ENCODE peak calls at places on chromosomes 4 and X, in seven cellular contexts. One of them, this sample, is unnamed.

GRCh38 chrX:19990225-19990518 is 689 bp downstream of the BCLAF3 start:
- DNase-seq in brain microvascular endothelial cell: no peak
- DNase-seq in cardiac muscle cell: no peak
- DNase-seq in fibroblast of the aortic adventitia: no peak
- DNase-seq in CD8-positive, alpha-beta T cell: peak; percentile 44
- DNase-seq in transverse colon: no peak
- DNase-seq in cardiac fibroblast: no peak
- DNase-seq in this sample: no peak

GRCh38 chr4:55169352-55169959 is 44.1 kb upstream of the KDR start:
- DNase-seq in CD8-positive, alpha-beta T cell: no peak
- DNase-seq in cardiac muscle cell: no peak
- DNase-seq in brain microvascular endothelial cell: peak; percentile 81
- DNase-seq in transverse colon: no peak
- DNase-seq in cardiac fibroblast: peak; percentile 18
- DNase-seq in fibroblast of the aortic adventitia: no peak
- DNase-seq in this sample: no peak

GRCh38 chrX:46713672-46714487 is 45.0 kb downstream of the SLC9A7 start:
- DNase-seq in fibroblast of the aortic adventitia: peak; percentile 54
- DNase-seq in cardiac muscle cell: no peak
- DNase-seq in CD8-positive, alpha-beta T cell: no peak
- DNase-seq in transverse colon: no peak
- DNase-seq in brain microvascular endothelial cell: no peak
- DNase-seq in cardiac fibroblast: peak; percentile 43
- DNase-seq in this sample: no peak

GRCh38 chrX:100931218-100931924 is 2.7 kb upstream of the XKRX start:
- DNase-seq in fibroblast of the aortic adventitia: no peak
- DNase-seq in cardiac muscle cell: no peak
- DNase-seq in cardiac fibroblast: no peak
- DNase-seq in transverse colon: no peak
- DNase-seq in CD8-positive, alpha-beta T cell: no peak
- DNase-seq in brain microvascular endothelial cell: no peak
- DNase-seq in this sample: no peak

GRCh38 chrX:17441965-17442364 is 67.0 kb downstream of the NHS start:
- DNase-seq in CD8-positive, alpha-beta T cell: no peak
- DNase-seq in cardiac fibroblast: no peak
- DNase-seq in fibroblast of the aortic adventitia: peak; percentile 50
- DNase-seq in transverse colon: no peak
- DNase-seq in cardiac muscle cell: no peak
- DNase-seq in brain microvascular endothelial cell: peak; percentile 6
- DNase-seq in this sample: no peak

GRCh38 chrX:65601530-65602281 is 65.7 kb upstream of the MSN start:
- DNase-seq in cardiac muscle cell: no peak
- DNase-seq in fibroblast of the aortic adventitia: peak; percentile 92
- DNase-seq in transverse colon: peak; percentile 73
- DNase-seq in CD8-positive, alpha-beta T cell: peak; percentile 66
- DNase-seq in cardiac fibroblast: peak; percentile 94
- DNase-seq in brain microvascular endothelial cell: peak; percentile 87
- DNase-seq in this sample: no peak

GRCh38 chr4:26300314-26301307 is 20.2 kb upstream of the RBPJ start:
- DNase-seq in CD8-positive, alpha-beta T cell: no peak
- DNase-seq in transverse colon: no peak
- DNase-seq in brain microvascular endothelial cell: no peak
- DNase-seq in cardiac fibroblast: no peak
- DNase-seq in fibroblast of the aortic adventitia: peak; percentile 57
- DNase-seq in cardiac muscle cell: no peak
- DNase-seq in this sample: no peak

GRCh38 chrX:71282514-71283408 is 674 bp upstream of the NONO start:
- DNase-seq in brain microvascular endothelial cell: peak; percentile 56
- DNase-seq in cardiac fibroblast: peak; percentile 51
- DNase-seq in cardiac muscle cell: no peak
- DNase-seq in CD8-positive, alpha-beta T cell: peak; percentile 67
- DNase-seq in fibroblast of the aortic adventitia: no peak
- DNase-seq in transverse colon: no peak
- DNase-seq in this sample: no peak

GRCh38 chr4:85370400-85371032 is 104.4 kb upstream of the ARHGAP24 start:
- DNase-seq in cardiac muscle cell: peak; percentile 56
- DNase-seq in brain microvascular endothelial cell: peak; percentile 53
- DNase-seq in CD8-positive, alpha-beta T cell: no peak
- DNase-seq in fibroblast of the aortic adventitia: peak; percentile 51
- DNase-seq in cardiac fibroblast: peak; percentile 58
- DNase-seq in transverse colon: peak; percentile 24
- DNase-seq in this sample: peak; percentile 69

GRCh38 chr4:161926033-161926828 is 237.6 kb downstream of the FSTL5 start:
- DNase-seq in brain microvascular endothelial cell: no peak
- DNase-seq in cardiac fibroblast: no peak
- DNase-seq in cardiac muscle cell: no peak
- DNase-seq in fibroblast of the aortic adventitia: no peak
- DNase-seq in CD8-positive, alpha-beta T cell: no peak
- DNase-seq in transverse colon: no peak
- DNase-seq in this sample: no peak

GRCh38 chr4:52343595-52343994 is 292.5 kb downstream of the SPATA18 start:
- DNase-seq in cardiac fibroblast: no peak
- DNase-seq in brain microvascular endothelial cell: no peak
- DNase-seq in CD8-positive, alpha-beta T cell: no peak
- DNase-seq in cardiac muscle cell: no peak
- DNase-seq in transverse colon: no peak
- DNase-seq in fibroblast of the aortic adventitia: no peak
- DNase-seq in this sample: no peak

GRCh38 chr4:177005801-177006230 is 213.1 kb upstream of the VEGFC start:
- DNase-seq in transverse colon: no peak
- DNase-seq in fibroblast of the aortic adventitia: peak; percentile 85
- DNase-seq in brain microvascular endothelial cell: peak; percentile 57
- DNase-seq in cardiac muscle cell: no peak
- DNase-seq in CD8-positive, alpha-beta T cell: no peak
- DNase-seq in cardiac fibroblast: peak; percentile 73
- DNase-seq in this sample: no peak

GRCh38 chr4:109728385-109728784 is 1.5 kb downstream of the PLA2G12A start:
- DNase-seq in transverse colon: no peak
- DNase-seq in cardiac fibroblast: no peak
- DNase-seq in cardiac muscle cell: no peak
- DNase-seq in CD8-positive, alpha-beta T cell: no peak
- DNase-seq in fibroblast of the aortic adventitia: no peak
- DNase-seq in brain microvascular endothelial cell: no peak
- DNase-seq in this sample: no peak

GRCh38 chrX:104568304-104568915 is 2.4 kb downstream of the IL1RAPL2 start:
- DNase-seq in cardiac fibroblast: no peak
- DNase-seq in transverse colon: no peak
- DNase-seq in CD8-positive, alpha-beta T cell: no peak
- DNase-seq in fibroblast of the aortic adventitia: no peak
- DNase-seq in brain microvascular endothelial cell: no peak
- DNase-seq in cardiac muscle cell: peak; percentile 10
- DNase-seq in this sample: no peak

GRCh38 chr4:133711817-133712216 is 489.8 kb downstream of the PABPC4L start:
- DNase-seq in CD8-positive, alpha-beta T cell: no peak
- DNase-seq in transverse colon: no peak
- DNase-seq in cardiac muscle cell: no peak
- DNase-seq in brain microvascular endothelial cell: peak; percentile 2
- DNase-seq in cardiac fibroblast: peak; percentile 60
- DNase-seq in fibroblast of the aortic adventitia: peak; percentile 57
- DNase-seq in this sample: no peak

GRCh38 chrX:20545538-20545937 is 278.8 kb upstream of the RPS6KA3 start:
- DNase-seq in transverse colon: no peak
- DNase-seq in cardiac muscle cell: no peak
- DNase-seq in CD8-positive, alpha-beta T cell: no peak
- DNase-seq in brain microvascular endothelial cell: peak; percentile 62
- DNase-seq in fibroblast of the aortic adventitia: peak; percentile 16
- DNase-seq in cardiac fibroblast: no peak
- DNase-seq in this sample: no peak

GRCh38 chr4:105951198-105951597 is 55.9 kb downstream of the NPNT start:
- DNase-seq in brain microvascular endothelial cell: peak; percentile 48
- DNase-seq in fibroblast of the aortic adventitia: peak; percentile 68
- DNase-seq in cardiac fibroblast: peak; percentile 54
- DNase-seq in cardiac muscle cell: no peak
- DNase-seq in CD8-positive, alpha-beta T cell: no peak
- DNase-seq in transverse colon: no peak
- DNase-seq in this sample: no peak

GRCh38 chr4:110335399-110335798 is 137.0 kb upstream of the ELOVL6 start:
- DNase-seq in transverse colon: no peak
- DNase-seq in fibroblast of the aortic adventitia: no peak
- DNase-seq in cardiac muscle cell: no peak
- DNase-seq in CD8-positive, alpha-beta T cell: no peak
- DNase-seq in brain microvascular endothelial cell: no peak
- DNase-seq in cardiac fibroblast: no peak
- DNase-seq in this sample: no peak

GRCh38 chr4:123415977-123416376 is 19.4 kb downstream of the SPRY1 start:
- DNase-seq in brain microvascular endothelial cell: peak; percentile 48
- DNase-seq in cardiac muscle cell: no peak
- DNase-seq in transverse colon: no peak
- DNase-seq in CD8-positive, alpha-beta T cell: peak; percentile 58
- DNase-seq in cardiac fibroblast: peak; percentile 70
- DNase-seq in fibroblast of the aortic adventitia: peak; percentile 65
- DNase-seq in this sample: no peak

GRCh38 chr4:140047017-140047640 is 106.9 kb downstream of the MAML3 start:
- DNase-seq in cardiac muscle cell: no peak
- DNase-seq in cardiac fibroblast: peak; percentile 66
- DNase-seq in brain microvascular endothelial cell: no peak
- DNase-seq in fibroblast of the aortic adventitia: peak; percentile 70
- DNase-seq in CD8-positive, alpha-beta T cell: no peak
- DNase-seq in transverse colon: no peak
- DNase-seq in this sample: no peak

GRCh38 chr4:10673817-10674369 is 10.7 kb downstream of the CLNK start:
- DNase-seq in transverse colon: no peak
- DNase-seq in cardiac muscle cell: no peak
- DNase-seq in CD8-positive, alpha-beta T cell: no peak
- DNase-seq in cardiac fibroblast: no peak
- DNase-seq in brain microvascular endothelial cell: no peak
- DNase-seq in fibroblast of the aortic adventitia: no peak
- DNase-seq in this sample: no peak
- H3K4me3 ChIP-seq in transverse colon: no peak overlapping the region
- H3K4me3 ChIP-seq in cardiac muscle cell: no peak overlapping the region
- H3K4me3 ChIP-seq in CD8-positive, alpha-beta T cell: no peak overlapping the region
- H3K4me3 ChIP-seq in cardiac fibroblast: no peak overlapping the region
- H3K4me3 ChIP-seq in brain microvascular endothelial cell: no peak overlapping the region
- H3K4me3 ChIP-seq in fibroblast of the aortic adventitia: no peak overlapping the region
- H3K4me3 ChIP-seq in this sample: no peak overlapping the region

GRCh38 chr4:23298371-23298770 is 591.5 kb downstream of the PPARGC1A start:
- DNase-seq in cardiac fibroblast: no peak
- DNase-seq in transverse colon: no peak
- DNase-seq in cardiac muscle cell: no peak
- DNase-seq in fibroblast of the aortic adventitia: no peak
- DNase-seq in CD8-positive, alpha-beta T cell: no peak
- DNase-seq in brain microvascular endothelial cell: no peak
- DNase-seq in this sample: no peak

DNA sequence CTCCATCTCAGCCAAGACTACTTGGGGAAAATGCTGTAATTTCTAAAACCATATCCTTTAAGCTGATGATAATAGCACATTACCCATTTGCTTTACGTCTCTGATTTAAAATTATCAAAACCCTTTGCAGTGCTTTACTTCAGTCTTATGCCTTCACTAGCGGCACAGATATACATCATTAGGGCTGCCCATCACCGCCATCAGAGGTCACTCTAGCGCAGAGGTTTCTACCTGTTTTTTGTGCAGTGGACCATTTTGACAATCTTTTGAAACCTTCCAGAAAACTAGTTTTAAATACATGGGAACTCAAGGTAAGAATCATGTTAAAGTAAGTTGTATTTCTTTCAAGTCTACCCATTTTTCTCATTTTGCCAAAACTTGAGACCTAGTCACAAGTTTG is 592.5 kb downstream of the PPARGC1A start:
- DNase-seq in brain microvascular endothelial cell: no peak
- DNase-seq in fibroblast of the aortic adventitia: no peak
- DNase-seq in CD8-positive, alpha-beta T cell: no peak
- DNase-seq in cardiac fibroblast: no peak
- DNase-seq in transverse colon: no peak
- DNase-seq in cardiac muscle cell: no peak
- DNase-seq in this sample: no peak
- TF ChIP-seq CTCF in brain microvascular endothelial cell: no peak
- TF ChIP-seq CTCF in fibroblast of the aortic adventitia: no peak
- TF ChIP-seq CTCF in CD8-positive, alpha-beta T cell: no peak
- TF ChIP-seq CTCF in cardiac fibroblast: no peak
- TF ChIP-seq CTCF in transverse colon: no peak
- TF ChIP-seq CTCF in cardiac muscle cell: no peak
- TF ChIP-seq CTCF in this sample: no peak

GRCh38 chr4:92450694-92451093 is 146.9 kb downstream of the GRID2 start:
- DNase-seq in fibroblast of the aortic adventitia: no peak
- DNase-seq in cardiac fibroblast: no peak
- DNase-seq in cardiac muscle cell: no peak
- DNase-seq in transverse colon: no peak
- DNase-seq in CD8-positive, alpha-beta T cell: no peak
- DNase-seq in brain microvascular endothelial cell: no peak
- DNase-seq in this sample: no peak

GRCh38 chr4:92455956-92456355 is 152.2 kb downstream of the GRID2 start:
- DNase-seq in cardiac fibroblast: no peak
- DNase-seq in CD8-positive, alpha-beta T cell: no peak
- DNase-seq in transverse colon: no peak
- DNase-seq in cardiac muscle cell: no peak
- DNase-seq in fibroblast of the aortic adventitia: no peak
- DNase-seq in brain microvascular endothelial cell: no peak
- DNase-seq in this sample: no peak

GRCh38 chr4:92451792-92452191 is 148.0 kb downstream of the GRID2 start:
- DNase-seq in CD8-positive, alpha-beta T cell: no peak
- DNase-seq in cardiac fibroblast: no peak
- DNase-seq in transverse colon: no peak
- DNase-seq in brain microvascular endothelial cell: no peak
- DNase-seq in fibroblast of the aortic adventitia: no peak
- DNase-seq in cardiac muscle cell: no peak
- DNase-seq in this sample: no peak

DNA sequence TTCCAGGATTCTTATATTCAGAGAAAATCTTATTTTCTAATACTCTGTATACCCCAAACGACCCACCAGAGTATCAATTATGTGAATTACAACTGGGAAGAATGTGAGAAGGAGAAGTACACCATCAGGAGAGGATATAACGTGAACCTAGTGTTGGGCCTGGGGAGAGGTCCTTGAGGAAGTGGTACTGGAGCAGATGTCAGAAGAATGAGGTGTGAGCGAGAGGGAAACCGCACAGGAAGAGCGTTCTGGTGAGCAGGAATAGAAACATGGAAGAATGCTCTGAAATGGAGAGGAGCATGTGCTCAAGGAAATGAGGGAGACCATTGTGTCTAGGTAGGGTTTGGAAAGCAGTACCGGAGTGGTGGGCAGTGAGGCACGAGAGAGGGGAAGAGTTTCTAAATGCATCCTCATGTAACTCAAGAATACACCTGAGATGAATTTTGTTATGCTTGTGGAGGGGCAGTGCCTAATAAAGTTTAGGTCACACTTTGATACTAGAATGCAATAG is 151.6 kb downstream of the GRID2 start:
- DNase-seq in transverse colon: no peak
- DNase-seq in fibroblast of the aortic adventitia: no peak
- DNase-seq in cardiac fibroblast: no peak
- DNase-seq in CD8-positive, alpha-beta T cell: no peak
- DNase-seq in brain microvascular endothelial cell: no peak
- DNase-seq in cardiac muscle cell: no peak
- DNase-seq in this sample: no peak
- H3K4me3 ChIP-seq in transverse colon: no peak overlapping the region
- H3K4me3 ChIP-seq in fibroblast of the aortic adventitia: no peak overlapping the region
- H3K4me3 ChIP-seq in cardiac fibroblast: no peak overlapping the region
- H3K4me3 ChIP-seq in CD8-positive, alpha-beta T cell: no peak overlapping the region
- H3K4me3 ChIP-seq in brain microvascular endothelial cell: no peak overlapping the region
- H3K4me3 ChIP-seq in cardiac muscle cell: no peak overlapping the region
- H3K4me3 ChIP-seq in this sample: no peak overlapping the region

DNA sequence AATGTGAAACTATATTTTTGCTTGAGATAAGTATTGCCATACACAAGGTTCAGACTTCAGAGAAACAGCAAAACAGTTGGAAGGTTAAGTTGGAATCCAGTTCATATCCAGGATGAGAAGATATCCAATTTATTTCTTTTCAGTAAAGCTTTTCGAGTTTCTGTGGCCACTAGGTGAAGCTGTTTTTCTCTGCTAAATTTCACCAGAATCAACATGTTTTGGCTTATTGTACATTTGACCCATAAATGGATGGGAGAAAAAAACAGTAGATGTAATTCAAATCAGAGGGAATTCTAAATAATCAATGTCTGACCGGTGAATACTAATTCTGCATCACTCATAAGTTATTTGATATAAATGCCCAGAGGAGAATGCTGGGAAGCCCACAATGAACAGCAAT is 9.1 kb upstream of the METTL14 start:
- DNase-seq in CD8-positive, alpha-beta T cell: no peak
- DNase-seq in cardiac fibroblast: no peak
- DNase-seq in fibroblast of the aortic adventitia: peak; percentile 6
- DNase-seq in transverse colon: no peak
- DNase-seq in cardiac muscle cell: no peak
- DNase-seq in brain microvascular endothelial cell: no peak
- DNase-seq in this sample: no peak
- TF ChIP-seq CTCF in CD8-positive, alpha-beta T cell: no peak
- TF ChIP-seq CTCF in cardiac fibroblast: no peak
- TF ChIP-seq CTCF in fibroblast of the aortic adventitia: peak; percentile 17
- TF ChIP-seq CTCF in transverse colon: no peak
- TF ChIP-seq CTCF in cardiac muscle cell: no peak
- TF ChIP-seq CTCF in brain microvascular endothelial cell: peak; percentile 21
- TF ChIP-seq CTCF in this sample: peak; percentile 49